ENCODE peak calls at places on chromosomes 16 and 17, in ten cellular contexts. One of them, this sample, is unnamed.

GRCh38 chr16:12191102-12191501 is 214.6 kb downstream of the SNX29 start:
- DNase-seq in upper lobe of right lung: no peak
- DNase-seq in Jurkat, Clone E6-1: no peak
- DNase-seq in AG08396: no peak
- DNase-seq in GM23248: no peak
- DNase-seq in lower lobe of right lung: no peak
- DNase-seq in body of pancreas: no peak
- DNase-seq in prostate gland: no peak
- DNase-seq in T-cell: no peak
- DNase-seq in AG09309: no peak
- DNase-seq in this sample: no peak

GRCh38 chr17:8392274-8392673 is 5.4 kb downstream of the RNF222 start:
- DNase-seq in lower lobe of right lung: no peak
- DNase-seq in upper lobe of right lung: no peak
- DNase-seq in body of pancreas: no peak
- DNase-seq in AG08396: no peak
- DNase-seq in Jurkat, Clone E6-1: no peak
- DNase-seq in prostate gland: no peak
- DNase-seq in AG09309: no peak
- DNase-seq in GM23248: no peak
- DNase-seq in T-cell: no peak
- DNase-seq in this sample: no peak

GRCh38 chr17:72049914-72050313 is 70.9 kb upstream of the SOX9 start:
- DNase-seq in body of pancreas: no peak
- DNase-seq in upper lobe of right lung: no peak
- DNase-seq in lower lobe of right lung: no peak
- DNase-seq in Jurkat, Clone E6-1: no peak
- DNase-seq in GM23248: no peak
- DNase-seq in T-cell: no peak
- DNase-seq in AG08396: no peak
- DNase-seq in AG09309: no peak
- DNase-seq in prostate gland: no peak
- DNase-seq in this sample: no peak

GRCh38 chr16:57949595-57950238 is 21.2 kb downstream of the CNGB1 start:
- DNase-seq in prostate gland: no peak
- DNase-seq in upper lobe of right lung: no peak
- DNase-seq in AG08396: no peak
- DNase-seq in AG09309: no peak
- DNase-seq in lower lobe of right lung: no peak
- DNase-seq in T-cell: no peak
- DNase-seq in body of pancreas: no peak
- DNase-seq in Jurkat, Clone E6-1: no peak
- DNase-seq in GM23248: peak
- DNase-seq in this sample: no peak

GRCh38 chr16:75097191-75097761 is 19.3 kb downstream of the LDHD start:
- DNase-seq in AG08396: no peak
- DNase-seq in upper lobe of right lung: no peak
- DNase-seq in prostate gland: no peak
- DNase-seq in T-cell: no peak
- DNase-seq in lower lobe of right lung: no peak
- DNase-seq in AG09309: no peak
- DNase-seq in Jurkat, Clone E6-1: no peak
- DNase-seq in body of pancreas: no peak
- DNase-seq in GM23248: no peak
- DNase-seq in this sample: no peak

GRCh38 chr17:3635474-3636153 is 436 bp downstream of the SHPK start:
- DNase-seq in GM23248: peak
- DNase-seq in AG09309: no peak
- DNase-seq in T-cell: no peak
- DNase-seq in AG08396: no peak
- DNase-seq in upper lobe of right lung: no peak
- DNase-seq in lower lobe of right lung: no peak
- DNase-seq in prostate gland: no peak
- DNase-seq in Jurkat, Clone E6-1: no peak
- DNase-seq in body of pancreas: no peak
- DNase-seq in this sample: peak

GRCh38 chr16:4461250-4462085 is 13.0 kb downstream of the NMRAL1 start:
- DNase-seq in GM23248: no peak
- DNase-seq in AG08396: no peak
- DNase-seq in body of pancreas: no peak
- DNase-seq in upper lobe of right lung: no peak
- DNase-seq in prostate gland: no peak
- DNase-seq in Jurkat, Clone E6-1: no peak
- DNase-seq in lower lobe of right lung: no peak
- DNase-seq in T-cell: no peak
- DNase-seq in AG09309: no peak
- DNase-seq in this sample: no peak

GRCh38 chr17:76868176-76868668 is at the start of gene MGAT5B:
- DNase-seq in AG09309: no peak
- DNase-seq in AG08396: peak
- DNase-seq in Jurkat, Clone E6-1: peak
- DNase-seq in prostate gland: peak
- DNase-seq in lower lobe of right lung: peak
- DNase-seq in T-cell: peak
- DNase-seq in GM23248: peak
- DNase-seq in upper lobe of right lung: peak
- DNase-seq in body of pancreas: peak
- DNase-seq in this sample: peak

GRCh38 chr16:65388592-65388991 is 266.7 kb upstream of the CDH11 start:
- DNase-seq in upper lobe of right lung: no peak
- DNase-seq in Jurkat, Clone E6-1: no peak
- DNase-seq in AG08396: no peak
- DNase-seq in T-cell: no peak
- DNase-seq in AG09309: peak
- DNase-seq in GM23248: no peak
- DNase-seq in prostate gland: no peak
- DNase-seq in lower lobe of right lung: no peak
- DNase-seq in body of pancreas: no peak
- DNase-seq in this sample: no peak

GRCh38 chr17:60909405-60909804 is 231.8 kb downstream of the BCAS3 start:
- DNase-seq in Jurkat, Clone E6-1: no peak
- DNase-seq in lower lobe of right lung: no peak
- DNase-seq in upper lobe of right lung: no peak
- DNase-seq in T-cell: no peak
- DNase-seq in prostate gland: no peak
- DNase-seq in GM23248: peak
- DNase-seq in AG08396: no peak
- DNase-seq in AG09309: no peak
- DNase-seq in body of pancreas: no peak
- DNase-seq in this sample: no peak

GRCh38 chr17:57651451-57651850 is 93.6 kb downstream of the CCDC182 start:
- DNase-seq in AG09309: no peak
- DNase-seq in AG08396: no peak
- DNase-seq in T-cell: no peak
- DNase-seq in prostate gland: no peak
- DNase-seq in body of pancreas: no peak
- DNase-seq in GM23248: no peak
- DNase-seq in Jurkat, Clone E6-1: no peak
- DNase-seq in upper lobe of right lung: no peak
- DNase-seq in lower lobe of right lung: no peak
- DNase-seq in this sample: no peak

GRCh38 chr17:804541-805435 is 22.6 kb downstream of the MRM3 start:
- DNase-seq in GM23248: no peak
- DNase-seq in T-cell: no peak
- DNase-seq in body of pancreas: no peak
- DNase-seq in Jurkat, Clone E6-1: no peak
- DNase-seq in prostate gland: no peak
- DNase-seq in upper lobe of right lung: no peak
- DNase-seq in AG08396: no peak
- DNase-seq in AG09309: no peak
- DNase-seq in lower lobe of right lung: no peak
- DNase-seq in this sample: no peak

GRCh38 chr16:8850279-8850885 is 18.4 kb downstream of the CARHSP1 start:
- DNase-seq in AG09309: no peak
- DNase-seq in prostate gland: no peak
- DNase-seq in AG08396: peak
- DNase-seq in body of pancreas: no peak
- DNase-seq in T-cell: no peak
- DNase-seq in upper lobe of right lung: peak
- DNase-seq in GM23248: peak
- DNase-seq in Jurkat, Clone E6-1: no peak
- DNase-seq in lower lobe of right lung: no peak
- DNase-seq in this sample: no peak

GRCh38 chr16:63365665-63366064 is 1329.4 kb upstream of the CDH8 start:
- DNase-seq in upper lobe of right lung: no peak
- DNase-seq in Jurkat, Clone E6-1: no peak
- DNase-seq in prostate gland: no peak
- DNase-seq in lower lobe of right lung: no peak
- DNase-seq in T-cell: no peak
- DNase-seq in AG08396: no peak
- DNase-seq in GM23248: no peak
- DNase-seq in body of pancreas: no peak
- DNase-seq in AG09309: no peak
- DNase-seq in this sample: no peak

GRCh38 chr17:51057534-51057933 is 63.1 kb downstream of the SPAG9 start:
- DNase-seq in AG09309: no peak
- DNase-seq in upper lobe of right lung: no peak
- DNase-seq in T-cell: no peak
- DNase-seq in lower lobe of right lung: no peak
- DNase-seq in AG08396: no peak
- DNase-seq in Jurkat, Clone E6-1: no peak
- DNase-seq in prostate gland: no peak
- DNase-seq in body of pancreas: no peak
- DNase-seq in GM23248: peak
- DNase-seq in this sample: no peak

GRCh38 chr16:88389191-88389590 is 6.4 kb downstream of the ZNF469 start:
- DNase-seq in T-cell: no peak
- DNase-seq in prostate gland: no peak
- DNase-seq in GM23248: no peak
- DNase-seq in lower lobe of right lung: no peak
- DNase-seq in Jurkat, Clone E6-1: no peak
- DNase-seq in body of pancreas: no peak
- DNase-seq in AG08396: no peak
- DNase-seq in AG09309: no peak
- DNase-seq in upper lobe of right lung: no peak
- DNase-seq in this sample: no peak

GRCh38 chr17:41403409-41404023 is 6.1 kb upstream of the KRT31 start:
- DNase-seq in upper lobe of right lung: no peak
- DNase-seq in GM23248: no peak
- DNase-seq in prostate gland: no peak
- DNase-seq in AG08396: no peak
- DNase-seq in T-cell: no peak
- DNase-seq in Jurkat, Clone E6-1: no peak
- DNase-seq in AG09309: no peak
- DNase-seq in body of pancreas: no peak
- DNase-seq in lower lobe of right lung: no peak
- DNase-seq in this sample: no peak

GRCh38 chr17:28334666-28335200 is 539 bp downstream of the IFT20 start:
- DNase-seq in GM23248: peak
- DNase-seq in Jurkat, Clone E6-1: no peak
- DNase-seq in body of pancreas: no peak
- DNase-seq in AG08396: no peak
- DNase-seq in upper lobe of right lung: no peak
- DNase-seq in AG09309: peak
- DNase-seq in prostate gland: no peak
- DNase-seq in T-cell: no peak
- DNase-seq in lower lobe of right lung: no peak
- DNase-seq in this sample: no peak

GRCh38 chr17:80948961-80949450 is 42.6 kb upstream of the CHMP6 start:
- DNase-seq in Jurkat, Clone E6-1: no peak
- DNase-seq in AG08396: no peak
- DNase-seq in GM23248: no peak
- DNase-seq in upper lobe of right lung: peak
- DNase-seq in AG09309: no peak
- DNase-seq in body of pancreas: no peak
- DNase-seq in lower lobe of right lung: peak
- DNase-seq in prostate gland: no peak
- DNase-seq in T-cell: no peak
- DNase-seq in this sample: no peak

GRCh38 chr16:79286646-79287423 is 313.7 kb downstream of the MAF start:
- DNase-seq in prostate gland: peak
- DNase-seq in AG09309: no peak
- DNase-seq in lower lobe of right lung: peak
- DNase-seq in AG08396: no peak
- DNase-seq in upper lobe of right lung: peak
- DNase-seq in T-cell: no peak
- DNase-seq in body of pancreas: peak
- DNase-seq in Jurkat, Clone E6-1: peak
- DNase-seq in GM23248: no peak
- DNase-seq in this sample: no peak

GRCh38 chr16:75761111-75761510 is 34.8 kb upstream of the CPHXL start:
- DNase-seq in Jurkat, Clone E6-1: no peak
- DNase-seq in GM23248: peak
- DNase-seq in upper lobe of right lung: no peak
- DNase-seq in AG09309: no peak
- DNase-seq in T-cell: no peak
- DNase-seq in lower lobe of right lung: no peak
- DNase-seq in prostate gland: no peak
- DNase-seq in AG08396: no peak
- DNase-seq in body of pancreas: no peak
- DNase-seq in this sample: no peak

GRCh38 chr16:85123891-85124635 is 11.8 kb upstream of the CIBAR2 start:
- DNase-seq in lower lobe of right lung: peak
- DNase-seq in GM23248: peak
- DNase-seq in T-cell: no peak
- DNase-seq in body of pancreas: peak
- DNase-seq in Jurkat, Clone E6-1: no peak
- DNase-seq in prostate gland: no peak
- DNase-seq in AG09309: peak
- DNase-seq in AG08396: peak
- DNase-seq in upper lobe of right lung: no peak
- DNase-seq in this sample: peak

GRCh38 chr17:30395398-30396022 is 16.8 kb downstream of the CPD start:
- DNase-seq in GM23248: no peak
- DNase-seq in upper lobe of right lung: no peak
- DNase-seq in Jurkat, Clone E6-1: no peak
- DNase-seq in AG09309: no peak
- DNase-seq in lower lobe of right lung: no peak
- DNase-seq in T-cell: no peak
- DNase-seq in AG08396: no peak
- DNase-seq in prostate gland: no peak
- DNase-seq in body of pancreas: no peak
- DNase-seq in this sample: no peak

This sample was measured in Caco-2.